ENCODE peak calls at places on chromosomes 4 and X, in ten cellular contexts. C is NCI-H2029; I is stimulated activated CD4-positive, alpha-beta T cell treated with anti-CD3 and anti-CD28 coated beads, Interleukin-1b, Interleukin-23, amount 100 ng/mL, for 48 hours; D is fibroblast of mammary gland; V is heart left ventricle; F is NCI-H82; E is pons; A is activated gamma-delta T cell treated with Interleukin-2 at 50 U/mL for 16 hours; L is GM23338; J is T-helper 17 cell. Q is an unnamed sample.

GRCh38 chr4:10457255-10457801 is at the start of gene ZNF518B:
- DNase-seq in C (peak; percentile 46), I (peak; percentile 69), D (peak; percentile 52), V (peak; percentile 58), F (peak; percentile 74), E (peak; percentile 31), A (peak; percentile 77), L (peak; percentile 87), J (peak; percentile 77), Q (peak; percentile 74)

GRCh38 chr4:36255575-36255974 is 11.3 kb upstream of the ARAP2 start:
- DNase-seq in C (no peak), I (peak; percentile 54), D (no peak), V (no peak), F (no peak), E (peak; percentile 69), A (peak; percentile 68), L (no peak), J (peak; percentile 32), Q (no peak)

GRCh38 chr4:2348786-2349185 is 69.7 kb downstream of the ZFYVE28 start:
- DNase-seq in C (no peak), I (no peak), D (peak; percentile 8), V (no peak), F (no peak), E (no peak), A (no peak), L (no peak), J (no peak), Q (no peak)

GRCh38 chrX:11351375-11352295 is 58.4 kb downstream of the AMELX start:
- DNase-seq in C (no peak), I (no peak), D (peak; percentile 97), V (peak; percentile 64), F (no peak), E (no peak), A (no peak), L (no peak), J (no peak), Q (no peak)

GRCh38 chrX:10926404-10926803 is 184.7 kb upstream of the HCCS start:
- DNase-seq in C (no peak), I (no peak), D (no peak), V (no peak), F (no peak), E (no peak), A (no peak), L (no peak), J (no peak), Q (no peak)

GRCh38 chr4:92100980-92101379 is 202.8 kb upstream of the GRID2 start:
- DNase-seq in C (no peak), I (no peak), D (no peak), V (no peak), F (no peak), E (no peak), A (no peak), L (no peak), J (no peak), Q (no peak)

GRCh38 chr4:43843501-43843900 is 605.1 kb downstream of the KCTD8 start:
- DNase-seq in C (no peak), I (no peak), D (no peak), V (no peak), F (no peak), E (no peak), A (no peak), L (peak; percentile 36), J (no peak), Q (no peak)

GRCh38 chr4:123170843-123171242 is 225.8 kb upstream of the SPRY1 start:
- DNase-seq in C (no peak), I (no peak), D (no peak), V (no peak), F (no peak), E (no peak), A (no peak), L (no peak), J (no peak), Q (no peak)

GRCh38 chr4:86961605-86962295 is 26.9 kb downstream of the AFF1 start:
- DNase-seq in C (no peak), I (no peak), D (peak; percentile 75), V (no peak), F (peak; percentile 76), E (no peak), A (peak; percentile 8), L (no peak), J (no peak), Q (no peak)

GRCh38 chr4:118985170-118986000 is 96.7 kb downstream of the SYNPO2 start:
- DNase-seq in C (no peak), I (no peak), D (no peak), V (no peak), F (no peak), E (no peak), A (no peak), L (no peak), J (no peak), Q (no peak)

GRCh38 chr4:7995135-7995534 is 55.5 kb upstream of the AFAP1 start:
- DNase-seq in C (no peak), I (no peak), D (no peak), V (no peak), F (no peak), E (no peak), A (no peak), L (no peak), J (no peak), Q (no peak)

GRCh38 chrX:131040781-131041180 is 17.4 kb upstream of the ARHGAP36 start:
- DNase-seq in C (no peak), I (no peak), D (no peak), V (no peak), F (no peak), E (no peak), A (no peak), L (no peak), J (no peak), Q (no peak)

GRCh38 chr4:38128478-38129451 is 168.6 kb downstream of the PTTG2 start:
- DNase-seq in C (no peak), I (peak; percentile 87), D (peak; percentile 90), V (no peak), F (no peak), E (peak; percentile 62), A (peak; percentile 51), L (peak; percentile 92), J (peak; percentile 40), Q (peak; percentile 74)

GRCh38 chrX:45767021-45767491 is 566.4 kb upstream of the DIPK2B start:
- DNase-seq in C (no peak), I (no peak), D (peak; percentile 55), V (no peak), F (no peak), E (no peak), A (no peak), L (no peak), J (no peak), Q (no peak)

GRCh38 chr4:65167719-65168118 is 502.6 kb downstream of the EPHA5 start:
- DNase-seq in C (no peak), I (no peak), D (no peak), V (no peak), F (no peak), E (no peak), A (no peak), L (no peak), J (no peak), Q (no peak)

GRCh38 chrX:52819788-52820187 is 8.7 kb downstream of the XAGE5 start:
- DNase-seq in C (no peak), I (no peak), D (no peak), V (no peak), F (no peak), E (no peak), A (no peak), L (no peak), J (no peak), Q (no peak)

GRCh38 chr4:9792381-9792780 is 10.9 kb downstream of the DRD5 start:
- DNase-seq in C (no peak), I (no peak), D (no peak), V (no peak), F (no peak), E (no peak), A (no peak), L (no peak), J (no peak), Q (no peak)

GRCh38 chrX:133666256-133666655 is 251.0 kb upstream of the GPC4 start:
- DNase-seq in C (no peak), I (no peak), D (no peak), V (no peak), F (no peak), E (no peak), A (no peak), L (no peak), J (no peak), Q (no peak)

GRCh38 chrX:106917830-106918500 is 2.2 kb upstream of the CLDN2 start:
- DNase-seq in C (peak; percentile 66), I (no peak), D (peak; percentile 86), V (no peak), F (no peak), E (no peak), A (no peak), L (no peak), J (no peak), Q (no peak)

GRCh38 chr4:105149771-105150170 is 3.1 kb downstream of the TET2 start:
- DNase-seq in C (no peak), I (no peak), D (no peak), V (no peak), F (no peak), E (no peak), A (no peak), L (no peak), J (no peak), Q (no peak)

GRCh38 chrX:9374537-9374936 is 90.3 kb upstream of the TBL1X start:
- DNase-seq in C (no peak), I (no peak), D (no peak), V (no peak), F (no peak), E (no peak), A (no peak), L (no peak), J (no peak), Q (no peak)

GRCh38 chr4:73589887-73590801 is 30.1 kb downstream of the RASSF6 start:
- DNase-seq in C (peak; percentile 73), I (no peak), D (no peak), V (no peak), F (peak; percentile 31), E (no peak), A (no peak), L (no peak), J (no peak), Q (no peak)

GRCh38 chr4:177419416-177419815 is 22.8 kb downstream of the AGA start:
- DNase-seq in C (no peak), I (no peak), D (no peak), V (no peak), F (no peak), E (no peak), A (no peak), L (no peak), J (no peak), Q (no peak)

GRCh38 chrX:39777623-39778025 is 320.1 kb downstream of the BCOR start:
- DNase-seq in C (no peak), I (peak; percentile 54), D (no peak), V (no peak), F (no peak), E (no peak), A (no peak), L (no peak), J (no peak), Q (no peak)

GRCh38 chr4:101345596-101346311 is 1.6 kb downstream of the PPP3CA start:
- DNase-seq in C (peak; percentile 40), I (peak; percentile 25), D (peak; percentile 43), V (peak; percentile 78), F (peak; percentile 60), E (no peak), A (peak; percentile 55), L (peak; percentile 69), J (peak; percentile 37), Q (peak; percentile 42)

GRCh38 chr4:3085948-3086670 is 11.6 kb downstream of the HTT start:
- DNase-seq in C (no peak), I (no peak), D (no peak), V (no peak), F (no peak), E (no peak), A (no peak), L (no peak), J (no peak), Q (no peak)

GRCh38 chr4:177483271-177483670 is 41.0 kb upstream of the AGA start:
- DNase-seq in C (no peak), I (no peak), D (peak; percentile 41), V (no peak), F (no peak), E (no peak), A (no peak), L (no peak), J (no peak), Q (no peak)

GRCh38 chr4:7200801-7201200 is 8.5 kb downstream of the SORCS2 start:
- DNase-seq in C (no peak), I (no peak), D (no peak), V (no peak), F (no peak), E (no peak), A (no peak), L (no peak), J (no peak), Q (no peak)

Q was measured in H9.